ENCODE peak calls at places on chromosomes 1 and 21, in four cellular contexts. One of them, this sample, is unnamed.

GRCh38 chr21:36073181-36073580 is 3.4 kb downstream of the CBR1 start:
- DNase-seq in neural progenitor cell: no peak
- DNase-seq in uterus: no peak
- DNase-seq in Caco-2: no peak
- DNase-seq in this sample: no peak

GRCh38 chr1:78658901-78659300 is 9.3 kb downstream of the IFI44 start:
- DNase-seq in neural progenitor cell: no peak
- DNase-seq in uterus: no peak
- DNase-seq in Caco-2: no peak
- DNase-seq in this sample: no peak

GRCh38 chr1:63691672-63692425 is 82.0 kb upstream of the ROR1 start:
- DNase-seq in neural progenitor cell: peak; percentile 81
- DNase-seq in uterus: peak; percentile 62
- DNase-seq in Caco-2: peak; percentile 73
- DNase-seq in this sample: no peak

GRCh38 chr1:213951876-213952275 is 35.9 kb upstream of the PROX1 start:
- DNase-seq in neural progenitor cell: no peak
- DNase-seq in uterus: no peak
- DNase-seq in Caco-2: no peak
- DNase-seq in this sample: no peak

GRCh38 chr1:163120372-163120771 is 51.2 kb downstream of the RGS4 start:
- DNase-seq in neural progenitor cell: no peak
- DNase-seq in uterus: no peak
- DNase-seq in Caco-2: no peak
- DNase-seq in this sample: no peak

GRCh38 chr1:179121159-179121938 is 39.5 kb downstream of the TOR3A start:
- DNase-seq in neural progenitor cell: peak; percentile 44
- DNase-seq in uterus: peak; percentile 51
- DNase-seq in Caco-2: peak; percentile 53
- DNase-seq in this sample: no peak

GRCh38 chr1:29789221-29789909 is 553.0 kb downstream of the PTPRU start:
- DNase-seq in neural progenitor cell: no peak
- DNase-seq in uterus: no peak
- DNase-seq in Caco-2: no peak
- DNase-seq in this sample: no peak

GRCh38 chr1:237048803-237049202 is 6.8 kb downstream of the RYR2 start:
- DNase-seq in neural progenitor cell: no peak
- DNase-seq in uterus: no peak
- DNase-seq in Caco-2: no peak
- DNase-seq in this sample: no peak

GRCh38 chr1:179938752-179939151 is 15.9 kb upstream of the CEP350 start:
- DNase-seq in neural progenitor cell: no peak
- DNase-seq in uterus: no peak
- DNase-seq in Caco-2: no peak
- DNase-seq in this sample: no peak

GRCh38 chr1:70909262-70909817 is 138.3 kb downstream of the PTGER3 start:
- DNase-seq in neural progenitor cell: no peak
- DNase-seq in uterus: no peak
- DNase-seq in Caco-2: no peak
- DNase-seq in this sample: no peak

GRCh38 chr1:27787895-27788294 is 14.9 kb downstream of the STX12 start:
- DNase-seq in neural progenitor cell: no peak
- DNase-seq in uterus: no peak
- DNase-seq in Caco-2: no peak
- DNase-seq in this sample: no peak

DNA sequence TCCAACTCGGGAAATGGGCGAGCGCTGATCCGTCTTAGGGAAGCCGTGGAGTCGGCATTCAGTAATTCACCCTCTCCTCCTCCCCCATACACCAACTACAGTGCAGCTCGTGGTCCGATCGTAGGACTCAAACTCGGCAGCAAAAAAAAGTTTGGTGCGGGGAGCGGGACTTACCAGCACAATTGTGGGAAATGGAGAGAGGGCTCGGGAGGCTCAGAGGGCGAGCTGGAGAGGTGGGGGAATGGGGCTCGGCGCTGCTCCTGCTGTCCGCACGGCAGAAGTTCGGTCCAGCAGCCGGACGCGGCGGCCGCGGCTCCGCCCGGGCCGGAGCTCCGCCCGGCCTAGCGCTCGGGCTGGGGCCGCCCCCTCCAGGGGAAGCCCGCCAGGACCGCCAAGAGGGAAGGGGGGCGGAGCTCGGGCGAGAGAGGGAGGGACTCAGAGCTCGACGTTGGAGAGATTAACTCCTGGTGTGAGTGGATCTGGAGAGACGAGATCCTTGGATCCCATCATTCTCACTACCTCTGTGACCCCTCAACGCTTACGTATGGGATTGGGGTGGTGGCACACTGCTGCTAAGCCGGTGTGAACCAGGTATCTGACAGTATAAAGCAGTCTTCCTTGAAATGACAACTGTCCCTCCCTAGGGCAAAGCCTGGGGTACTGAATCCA is 744 bp upstream of the PIAS3 start:
- DNase-seq in neural progenitor cell: peak; percentile 93
- DNase-seq in uterus: peak; percentile 94
- DNase-seq in Caco-2: peak; percentile 91
- DNase-seq in this sample: peak; percentile 73
- TF ChIP-seq CTCF in neural progenitor cell: no peak
- TF ChIP-seq CTCF in uterus: peak; percentile 46
- TF ChIP-seq CTCF in Caco-2: no peak
- TF ChIP-seq CTCF in this sample: no peak

GRCh38 chr1:248800459-248800858 is 25.3 kb downstream of the SH3BP5L start:
- DNase-seq in neural progenitor cell: no peak
- DNase-seq in uterus: no peak
- DNase-seq in Caco-2: no peak
- DNase-seq in this sample: no peak

GRCh38 chr1:248804771-248805681 is 20.7 kb downstream of the SH3BP5L start:
- DNase-seq in neural progenitor cell: no peak
- DNase-seq in uterus: no peak
- DNase-seq in Caco-2: no peak
- DNase-seq in this sample: no peak

GRCh38 chr1:248807067-248807737 is 18.5 kb downstream of the SH3BP5L start:
- DNase-seq in neural progenitor cell: peak; percentile 72
- DNase-seq in uterus: no peak
- DNase-seq in Caco-2: peak; percentile 64
- DNase-seq in this sample: no peak

GRCh38 chr1:248805905-248806304 is 19.8 kb downstream of the SH3BP5L start:
- DNase-seq in neural progenitor cell: no peak
- DNase-seq in uterus: no peak
- DNase-seq in Caco-2: no peak
- DNase-seq in this sample: no peak

DNA sequence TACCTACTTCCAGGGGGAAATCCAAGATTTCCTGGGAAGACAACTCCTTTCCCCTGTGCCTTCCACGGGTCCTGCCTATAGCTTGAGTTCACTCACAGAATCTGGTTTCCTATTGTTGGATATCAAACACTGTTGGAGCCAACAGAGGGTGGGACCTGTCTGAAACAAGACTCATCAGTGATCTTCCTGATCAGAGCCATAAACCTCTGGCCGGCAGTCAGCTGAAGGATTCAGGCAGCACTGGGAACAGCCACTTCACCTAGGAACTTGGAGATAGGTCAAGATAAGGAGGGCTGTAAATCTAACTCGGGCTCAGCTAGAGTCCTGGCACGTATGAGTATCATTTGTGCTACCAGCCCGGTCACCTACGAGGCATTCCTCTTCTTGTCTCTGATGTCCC is 23.3 kb downstream of the SH3BP5L start:
- DNase-seq in neural progenitor cell: no peak
- DNase-seq in uterus: no peak
- DNase-seq in Caco-2: no peak
- DNase-seq in this sample: no peak
- TF ChIP-seq CTCF in neural progenitor cell: no peak
- TF ChIP-seq CTCF in uterus: no peak
- TF ChIP-seq CTCF in Caco-2: no peak
- TF ChIP-seq CTCF in this sample: no peak

GRCh38 chr1:23664837-23665795 is 26.5 kb upstream of the RPL11 start:
- DNase-seq in neural progenitor cell: peak; percentile 57
- DNase-seq in uterus: no peak
- DNase-seq in Caco-2: no peak
- DNase-seq in this sample: no peak
- TF ChIP-seq CTCF in neural progenitor cell: peak; percentile 69
- TF ChIP-seq CTCF in uterus: no peak
- TF ChIP-seq CTCF in Caco-2: no peak
- TF ChIP-seq CTCF in this sample: peak; percentile 29

GRCh38 chr1:244810221-244810620 is 25.2 kb upstream of the COX20 start:
- DNase-seq in neural progenitor cell: no peak
- DNase-seq in uterus: no peak
- DNase-seq in Caco-2: no peak
- DNase-seq in this sample: no peak

GRCh38 chr1:244817415-244817894 is 18.0 kb upstream of the COX20 start:
- DNase-seq in neural progenitor cell: no peak
- DNase-seq in uterus: no peak
- DNase-seq in Caco-2: peak; percentile 55
- DNase-seq in this sample: no peak

GRCh38 chr1:244813327-244813726 is 22.1 kb upstream of the COX20 start:
- DNase-seq in neural progenitor cell: no peak
- DNase-seq in uterus: no peak
- DNase-seq in Caco-2: no peak
- DNase-seq in this sample: no peak

GRCh38 chr1:244820131-244820530 is 15.3 kb upstream of the COX20 start:
- DNase-seq in neural progenitor cell: no peak
- DNase-seq in uterus: no peak
- DNase-seq in Caco-2: peak; percentile 37
- DNase-seq in this sample: no peak

GRCh38 chr1:244815600-244816099 is 19.8 kb upstream of the COX20 start:
- DNase-seq in neural progenitor cell: no peak
- DNase-seq in uterus: no peak
- DNase-seq in Caco-2: no peak
- DNase-seq in this sample: no peak
- TF ChIP-seq CTCF in neural progenitor cell: no peak
- TF ChIP-seq CTCF in uterus: no peak
- TF ChIP-seq CTCF in Caco-2: no peak
- TF ChIP-seq CTCF in this sample: no peak

DNA sequence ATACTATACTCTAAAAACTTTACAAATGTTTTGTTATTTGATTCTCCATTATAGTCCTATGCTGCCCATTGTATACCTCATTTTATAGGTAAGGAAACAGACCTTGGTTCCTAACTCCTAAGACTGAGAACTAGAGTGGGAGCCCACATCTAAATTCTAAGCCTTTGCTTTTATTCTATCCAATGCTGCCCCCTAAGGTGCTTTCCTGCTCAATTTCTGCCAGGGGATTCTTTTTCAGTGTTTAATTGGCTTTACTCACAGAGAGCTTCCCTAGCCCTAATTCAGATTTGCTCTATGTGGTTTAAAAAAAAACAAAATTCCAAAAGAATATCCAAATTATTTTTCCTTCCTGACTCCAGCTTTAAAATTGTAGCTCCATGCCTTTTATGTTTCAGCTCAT is 64.5 kb downstream of the KIF14 start:
- DNase-seq in neural progenitor cell: peak; percentile 41
- DNase-seq in uterus: no peak
- DNase-seq in Caco-2: no peak
- DNase-seq in this sample: no peak
- TF ChIP-seq CTCF in neural progenitor cell: peak; percentile 48
- TF ChIP-seq CTCF in uterus: no peak
- TF ChIP-seq CTCF in Caco-2: no peak
- TF ChIP-seq CTCF in this sample: no peak